ENCODE peak calls at places on chromosomes 5 and 9, in nine cellular contexts. One of them, this sample, is unnamed.

GRCh38 chr5:43482490-43483064 is 1.1 kb downstream of the TMEM267 start:
- DNase-seq in mammary epithelial cell: peak; percentile 10
- DNase-seq in WTC11: no peak
- DNase-seq in DMS153: no peak
- DNase-seq in NCI-H1048: no peak
- DNase-seq in hippocampal formation: no peak
- DNase-seq in left kidney: peak; percentile 10
- DNase-seq in T-cell: no peak
- DNase-seq in iPS DF 6.9: no peak
- DNase-seq in this sample: no peak

GRCh38 chr9:85703398-85703797 is 38.4 kb downstream of the AGTPBP1 start:
- DNase-seq in mammary epithelial cell: peak; percentile 19
- DNase-seq in WTC11: no peak
- DNase-seq in DMS153: no peak
- DNase-seq in NCI-H1048: no peak
- DNase-seq in hippocampal formation: no peak
- DNase-seq in left kidney: no peak
- DNase-seq in T-cell: no peak
- DNase-seq in iPS DF 6.9: no peak
- DNase-seq in this sample: no peak

GRCh38 chr9:26955222-26955903 is 849 bp upstream of the IFT74 start:
- DNase-seq in mammary epithelial cell: no peak
- DNase-seq in WTC11: no peak
- DNase-seq in DMS153: no peak
- DNase-seq in NCI-H1048: no peak
- DNase-seq in hippocampal formation: peak; percentile 38
- DNase-seq in left kidney: peak; percentile 21
- DNase-seq in T-cell: no peak
- DNase-seq in iPS DF 6.9: no peak
- DNase-seq in this sample: no peak

GRCh38 chr9:7325980-7326379 is 473.6 kb downstream of the DMAC1 start:
- DNase-seq in mammary epithelial cell: no peak
- DNase-seq in WTC11: no peak
- DNase-seq in DMS153: no peak
- DNase-seq in NCI-H1048: no peak
- DNase-seq in hippocampal formation: no peak
- DNase-seq in left kidney: no peak
- DNase-seq in T-cell: no peak
- DNase-seq in iPS DF 6.9: no peak
- DNase-seq in this sample: no peak

GRCh38 chr9:98381311-98382103 is 126.1 kb upstream of the TBC1D2 start:
- DNase-seq in mammary epithelial cell: no peak
- DNase-seq in WTC11: no peak
- DNase-seq in DMS153: no peak
- DNase-seq in NCI-H1048: no peak
- DNase-seq in hippocampal formation: no peak
- DNase-seq in left kidney: no peak
- DNase-seq in T-cell: no peak
- DNase-seq in iPS DF 6.9: no peak
- DNase-seq in this sample: no peak

GRCh38 chr9:127921592-127922120 is 4.8 kb upstream of the ST6GALNAC4 start:
- DNase-seq in mammary epithelial cell: no peak
- DNase-seq in WTC11: peak; percentile 83
- DNase-seq in DMS153: no peak
- DNase-seq in NCI-H1048: no peak
- DNase-seq in hippocampal formation: no peak
- DNase-seq in left kidney: peak; percentile 65
- DNase-seq in T-cell: peak; percentile 79
- DNase-seq in iPS DF 6.9: no peak
- DNase-seq in this sample: peak; percentile 33

GRCh38 chr9:37801287-37801850 is 772 bp downstream of the DCAF10 start:
- DNase-seq in mammary epithelial cell: no peak
- DNase-seq in WTC11: peak; percentile 32
- DNase-seq in DMS153: no peak
- DNase-seq in NCI-H1048: no peak
- DNase-seq in hippocampal formation: no peak
- DNase-seq in left kidney: no peak
- DNase-seq in T-cell: no peak
- DNase-seq in iPS DF 6.9: no peak
- DNase-seq in this sample: peak; percentile 1

GRCh38 chr5:139810341-139811075 is 14.9 kb downstream of the PSD2 start:
- DNase-seq in mammary epithelial cell: no peak
- DNase-seq in WTC11: no peak
- DNase-seq in DMS153: no peak
- DNase-seq in NCI-H1048: no peak
- DNase-seq in hippocampal formation: no peak
- DNase-seq in left kidney: no peak
- DNase-seq in T-cell: no peak
- DNase-seq in iPS DF 6.9: no peak
- DNase-seq in this sample: no peak

GRCh38 chr5:158590936-158591863 is 508.5 kb downstream of the EBF1 start:
- DNase-seq in mammary epithelial cell: peak; percentile 1
- DNase-seq in WTC11: peak; percentile 45
- DNase-seq in DMS153: no peak
- DNase-seq in NCI-H1048: peak; percentile 38
- DNase-seq in hippocampal formation: no peak
- DNase-seq in left kidney: peak; percentile 78
- DNase-seq in T-cell: no peak
- DNase-seq in iPS DF 6.9: peak; percentile 33
- DNase-seq in this sample: peak; percentile 52

GRCh38 chr9:69149321-69149807 is 24.7 kb upstream of the TJP2 start:
- DNase-seq in mammary epithelial cell: peak; percentile 42
- DNase-seq in WTC11: no peak
- DNase-seq in DMS153: peak; percentile 83
- DNase-seq in NCI-H1048: no peak
- DNase-seq in hippocampal formation: peak; percentile 27
- DNase-seq in left kidney: peak; percentile 71
- DNase-seq in T-cell: no peak
- DNase-seq in iPS DF 6.9: no peak
- DNase-seq in this sample: peak; percentile 14

GRCh38 chr5:67815455-67816391 is 399.8 kb upstream of the PIK3R1 start:
- DNase-seq in mammary epithelial cell: peak; percentile 78
- DNase-seq in WTC11: no peak
- DNase-seq in DMS153: no peak
- DNase-seq in NCI-H1048: no peak
- DNase-seq in hippocampal formation: no peak
- DNase-seq in left kidney: no peak
- DNase-seq in T-cell: no peak
- DNase-seq in iPS DF 6.9: no peak
- DNase-seq in this sample: no peak

GRCh38 chr9:135165003-135165711 is 77.7 kb downstream of the OLFM1 start:
- DNase-seq in mammary epithelial cell: no peak
- DNase-seq in WTC11: no peak
- DNase-seq in DMS153: no peak
- DNase-seq in NCI-H1048: no peak
- DNase-seq in hippocampal formation: no peak
- DNase-seq in left kidney: no peak
- DNase-seq in T-cell: no peak
- DNase-seq in iPS DF 6.9: no peak
- DNase-seq in this sample: no peak

GRCh38 chr9:100108572-100108971 is 9.5 kb downstream of the INVS start:
- DNase-seq in mammary epithelial cell: no peak
- DNase-seq in WTC11: no peak
- DNase-seq in DMS153: peak; percentile 6
- DNase-seq in NCI-H1048: no peak
- DNase-seq in hippocampal formation: no peak
- DNase-seq in left kidney: peak; percentile 48
- DNase-seq in T-cell: no peak
- DNase-seq in iPS DF 6.9: no peak
- DNase-seq in this sample: no peak

GRCh38 chr5:96049398-96050272 is 88.0 kb upstream of the ELL2 start:
- DNase-seq in mammary epithelial cell: peak; percentile 71
- DNase-seq in WTC11: no peak
- DNase-seq in DMS153: no peak
- DNase-seq in NCI-H1048: no peak
- DNase-seq in hippocampal formation: no peak
- DNase-seq in left kidney: no peak
- DNase-seq in T-cell: no peak
- DNase-seq in iPS DF 6.9: no peak
- DNase-seq in this sample: peak; percentile 7

GRCh38 chr5:146048994-146049703 is 56.2 kb downstream of the PLAC8L1 start:
- DNase-seq in mammary epithelial cell: peak; percentile 61
- DNase-seq in WTC11: peak; percentile 64
- DNase-seq in DMS153: peak; percentile 20
- DNase-seq in NCI-H1048: peak; percentile 15
- DNase-seq in hippocampal formation: peak; percentile 45
- DNase-seq in left kidney: peak; percentile 92
- DNase-seq in T-cell: no peak
- DNase-seq in iPS DF 6.9: no peak
- DNase-seq in this sample: no peak

GRCh38 chr5:176560364-176560763 is 11.2 kb downstream of the CDHR2 start:
- DNase-seq in mammary epithelial cell: no peak
- DNase-seq in WTC11: no peak
- DNase-seq in DMS153: no peak
- DNase-seq in NCI-H1048: no peak
- DNase-seq in hippocampal formation: no peak
- DNase-seq in left kidney: no peak
- DNase-seq in T-cell: no peak
- DNase-seq in iPS DF 6.9: no peak
- DNase-seq in this sample: no peak

GRCh38 chr9:130276121-130276520 is 10.6 kb downstream of the HMCN2 start:
- DNase-seq in mammary epithelial cell: no peak
- DNase-seq in WTC11: no peak
- DNase-seq in DMS153: no peak
- DNase-seq in NCI-H1048: no peak
- DNase-seq in hippocampal formation: no peak
- DNase-seq in left kidney: peak; percentile 62
- DNase-seq in T-cell: no peak
- DNase-seq in iPS DF 6.9: no peak
- DNase-seq in this sample: no peak

GRCh38 chr5:141866111-141866510 is 12.1 kb downstream of the PCDH1 start:
- DNase-seq in mammary epithelial cell: peak; percentile 94
- DNase-seq in WTC11: no peak
- DNase-seq in DMS153: peak; percentile 38
- DNase-seq in NCI-H1048: peak; percentile 69
- DNase-seq in hippocampal formation: peak; percentile 94
- DNase-seq in left kidney: peak; percentile 88
- DNase-seq in T-cell: no peak
- DNase-seq in iPS DF 6.9: no peak
- DNase-seq in this sample: no peak

GRCh38 chr5:110969502-110969901 is 102.0 kb upstream of the TSLP start:
- DNase-seq in mammary epithelial cell: no peak
- DNase-seq in WTC11: no peak
- DNase-seq in DMS153: no peak
- DNase-seq in NCI-H1048: no peak
- DNase-seq in hippocampal formation: no peak
- DNase-seq in left kidney: no peak
- DNase-seq in T-cell: no peak
- DNase-seq in iPS DF 6.9: no peak
- DNase-seq in this sample: no peak

GRCh38 chr9:75651709-75652108 is 238.8 kb upstream of the PCSK5 start:
- DNase-seq in mammary epithelial cell: no peak
- DNase-seq in WTC11: no peak
- DNase-seq in DMS153: no peak
- DNase-seq in NCI-H1048: no peak
- DNase-seq in hippocampal formation: no peak
- DNase-seq in left kidney: no peak
- DNase-seq in T-cell: no peak
- DNase-seq in iPS DF 6.9: no peak
- DNase-seq in this sample: no peak

GRCh38 chr5:100614308-100614707 is 79.1 kb downstream of the FAM174A start:
- DNase-seq in mammary epithelial cell: no peak
- DNase-seq in WTC11: no peak
- DNase-seq in DMS153: no peak
- DNase-seq in NCI-H1048: no peak
- DNase-seq in hippocampal formation: no peak
- DNase-seq in left kidney: no peak
- DNase-seq in T-cell: no peak
- DNase-seq in iPS DF 6.9: no peak
- DNase-seq in this sample: no peak

GRCh38 chr9:13790055-13790454 is 510.6 kb upstream of the MPDZ start:
- DNase-seq in mammary epithelial cell: no peak
- DNase-seq in WTC11: no peak
- DNase-seq in DMS153: no peak
- DNase-seq in NCI-H1048: no peak
- DNase-seq in hippocampal formation: no peak
- DNase-seq in left kidney: no peak
- DNase-seq in T-cell: no peak
- DNase-seq in iPS DF 6.9: no peak
- DNase-seq in this sample: no peak

GRCh38 chr9:100375677-100376076 is 22.9 kb upstream of the TEX10 start:
- DNase-seq in mammary epithelial cell: no peak
- DNase-seq in WTC11: no peak
- DNase-seq in DMS153: no peak
- DNase-seq in NCI-H1048: no peak
- DNase-seq in hippocampal formation: no peak
- DNase-seq in left kidney: no peak
- DNase-seq in T-cell: no peak
- DNase-seq in iPS DF 6.9: no peak
- DNase-seq in this sample: no peak

GRCh38 chr5:147336871-147337270 is 102.0 kb downstream of the STK32A start:
- DNase-seq in mammary epithelial cell: no peak
- DNase-seq in WTC11: no peak
- DNase-seq in DMS153: no peak
- DNase-seq in NCI-H1048: no peak
- DNase-seq in hippocampal formation: no peak
- DNase-seq in left kidney: peak; percentile 91
- DNase-seq in T-cell: no peak
- DNase-seq in iPS DF 6.9: no peak
- DNase-seq in this sample: peak; percentile 35

GRCh38 chr9:124696101-124696500 is 75.0 kb downstream of the NR6A1 start:
- DNase-seq in mammary epithelial cell: no peak
- DNase-seq in WTC11: no peak
- DNase-seq in DMS153: no peak
- DNase-seq in NCI-H1048: no peak
- DNase-seq in hippocampal formation: no peak
- DNase-seq in left kidney: no peak
- DNase-seq in T-cell: no peak
- DNase-seq in iPS DF 6.9: no peak
- DNase-seq in this sample: no peak

GRCh38 chr5:78236046-78236445 is 58.5 kb downstream of the AP3B1 start:
- DNase-seq in mammary epithelial cell: no peak
- DNase-seq in WTC11: no peak
- DNase-seq in DMS153: no peak
- DNase-seq in NCI-H1048: no peak
- DNase-seq in hippocampal formation: no peak
- DNase-seq in left kidney: no peak
- DNase-seq in T-cell: no peak
- DNase-seq in iPS DF 6.9: no peak
- DNase-seq in this sample: no peak

GRCh38 chr5:25489834-25490538 is 845.2 kb upstream of the CDH10 start:
- DNase-seq in mammary epithelial cell: peak; percentile 2
- DNase-seq in WTC11: no peak
- DNase-seq in DMS153: no peak
- DNase-seq in NCI-H1048: no peak
- DNase-seq in hippocampal formation: no peak
- DNase-seq in left kidney: no peak
- DNase-seq in T-cell: no peak
- DNase-seq in iPS DF 6.9: no peak
- DNase-seq in this sample: no peak